ENCODE peak calls at places on chromosomes 16 and 17, in six cellular contexts. H is neural progenitor cell, G is PC-9, W is GM23248, J is GM23338, N is PC-3. T is an unnamed sample. For H3F3A, the result is how much of the 10 kb centered on the place peaks cover.

GRCh38 chr17:65156185-65156834 is 19.1 kb downstream of the RGS9 start:
- DNase-seq in W (no peak), J (no peak), H (no peak), N (no peak), G (no peak), T (no peak)

GRCh38 chr17:66446419-66446818 is 144.0 kb downstream of the PRKCA start:
- DNase-seq in G (no peak), W (no peak), N (no peak), J (no peak), H (no peak), T (no peak)

GRCh38 chr17:44672479-44673093 is 16.3 kb downstream of the MEIOC start:
- DNase-seq in N (peak), J (peak), H (peak), W (peak), G (no peak), T (no peak)

GRCh38 chr17:21374455-21375161 is 1.5 kb upstream of the KCNJ12 start:
- DNase-seq in H (no peak), N (peak), W (no peak), J (no peak), G (no peak), T (no peak)

GRCh38 chr16:77289331-77289809 is 90.2 kb downstream of the SYCE1L start:
- DNase-seq in N (peak), J (no peak), W (peak), G (peak), H (no peak), T (no peak)

GRCh38 chr17:78120971-78121800 is 7.4 kb downstream of the TMC6 start:
- DNase-seq in W (no peak), J (no peak), H (no peak), N (no peak), G (no peak), T (peak)

GRCh38 chr17:39264119-39264518 is 38.4 kb upstream of the STAC2 start:
- DNase-seq in G (no peak), H (no peak), W (no peak), N (no peak), J (no peak), T (no peak)

GRCh38 chr16:52090080-52090479 is 456.9 kb downstream of the TOX3 start:
- DNase-seq in N (no peak), H (no peak), J (no peak), G (no peak), W (peak), T (no peak)

GRCh38 chr16:7509919-7510705 is 177.5 kb downstream of the RBFOX1 start:
- DNase-seq in N (no peak), J (peak), G (no peak), W (no peak), H (no peak), T (no peak)

GRCh38 chr16:68786685-68787418 is 49.8 kb downstream of the CDH1 start:
- DNase-seq in J (no peak), G (no peak), H (no peak), N (no peak), W (peak), T (no peak)

GRCh38 chr17:6654816-6655731 is 3.5 kb downstream of the C17orf100 start:
- DNase-seq in N (no peak), G (no peak), J (peak), W (no peak), H (peak), T (no peak)
- TF ChIP-seq EZH2 in N (no peak), G (no peak), J (peak), W (peak), H (peak), T (no peak)

DNA sequence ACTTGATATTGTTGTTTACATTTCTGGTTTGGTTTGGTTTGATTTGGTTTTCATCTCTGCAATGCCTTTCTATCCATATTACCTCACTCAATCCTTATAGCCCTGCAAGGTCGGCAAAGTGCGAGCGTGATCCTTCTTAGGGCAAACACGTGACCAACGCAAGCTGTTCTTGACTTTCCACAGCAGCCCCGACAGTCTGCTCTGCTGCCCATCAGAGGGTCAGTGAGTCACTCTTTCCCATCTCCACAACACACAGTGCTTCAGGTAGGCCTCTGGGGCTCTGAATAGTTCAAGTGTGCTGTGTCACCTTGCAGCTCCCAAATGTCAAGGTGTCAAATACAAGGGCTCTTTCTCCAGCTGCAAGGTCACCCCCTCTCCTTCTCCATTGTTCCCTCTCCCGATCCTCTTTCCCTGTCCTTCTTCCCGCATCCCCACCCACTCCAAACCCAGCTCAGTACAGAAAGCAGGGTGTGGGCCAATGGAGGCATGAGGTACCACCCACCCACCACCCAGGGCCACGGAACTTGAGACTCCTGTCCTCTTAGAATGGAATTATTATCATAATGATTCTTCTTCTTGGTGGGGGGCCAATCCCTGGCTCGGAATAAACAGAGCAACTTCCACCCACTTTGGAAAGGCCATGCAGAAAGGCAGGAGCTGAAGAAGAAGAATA is 139.7 kb downstream of the SLC39A11 start:
- DNase-seq in J (no peak), G (no peak), H (no peak), W (no peak), N (no peak), T (no peak)
- H3K4me3 ChIP-seq in J (no peak), G (no peak), H (no peak), W (no peak), N (no peak), T (no peak)

GRCh38 chr17:75325827-75326586 is 36.8 kb upstream of the SLC25A19 start:
- DNase-seq in H (no peak), J (no peak), G (no peak), W (peak), N (no peak), T (no peak)
- H3F3A ChIP-seq in H (under half), J (under half), G (under half), W (under half), N (under half), T (under half)

GRCh38 chr17:17701112-17701511 is 19.9 kb downstream of the RAI1 start:
- DNase-seq in G (no peak), J (no peak), N (no peak), W (no peak), H (no peak), T (no peak)
- TF ChIP-seq EZH2 in G (no peak), J (peak), N (no peak), W (no peak), H (no peak), T (no peak)

GRCh38 chr17:18964550-18964949 is 12.6 kb downstream of the SLC5A10 start:
- DNase-seq in J (no peak), N (no peak), H (no peak), W (no peak), G (no peak), T (no peak)
- H3K4me3 ChIP-seq in J (no peak), N (no peak), H (no peak), W (no peak), G (no peak), T (no peak)

DNA sequence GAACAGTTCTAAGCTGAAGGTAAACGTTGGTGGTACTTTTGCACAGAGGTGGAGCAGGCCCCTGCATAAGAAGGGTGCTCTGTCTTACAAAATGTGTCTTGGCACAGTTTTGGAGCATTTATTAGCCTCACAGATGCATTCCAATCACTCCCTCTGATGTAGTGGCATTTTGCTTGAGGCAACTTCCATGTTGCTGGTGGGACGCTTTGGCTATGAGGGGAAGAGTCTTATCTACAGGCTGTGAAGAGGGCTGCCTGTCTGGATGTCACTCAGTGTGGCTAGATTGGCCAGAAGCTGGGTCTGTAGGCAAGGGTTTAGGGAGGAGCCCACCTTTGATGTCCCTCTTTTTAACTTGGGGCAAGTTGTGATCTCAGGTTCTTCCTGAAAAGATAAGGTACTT is 2.6 kb upstream of the RARA start:
- DNase-seq in H (no peak), W (peak), J (no peak), G (no peak), N (no peak), T (no peak)
- H3F3A ChIP-seq in H (half or more), W (half or more), J (under half), G (half or more), N (under half), T (under half)

GRCh38 chr16:25690563-25691143 is 1.1 kb upstream of the HS3ST4 start:
- DNase-seq in H (peak), J (peak), G (no peak), N (no peak), W (no peak), T (no peak)

GRCh38 chr16:25692734-25693508 is 1.2 kb downstream of the HS3ST4 start:
- DNase-seq in W (no peak), J (peak), N (no peak), H (peak), G (no peak), T (no peak)

GRCh38 chr16:25691519-25692091 is at the start of gene HS3ST4:
- DNase-seq in N (no peak), W (peak), G (no peak), J (peak), H (peak), T (no peak)

GRCh38 chr16:25692307-25692706 is 548 bp downstream of the HS3ST4 start:
- DNase-seq in J (peak), H (peak), G (no peak), W (peak), N (no peak), T (no peak)

GRCh38 chr16:25689137-25689836 is 2.5 kb upstream of the HS3ST4 start:
- DNase-seq in H (no peak), J (no peak), N (no peak), G (no peak), W (no peak), T (no peak)
- TF ChIP-seq EZH2 in H (no peak), J (no peak), N (no peak), G (no peak), W (no peak), T (no peak)

GRCh38 chr16:53486230-53486629 is 16.8 kb downstream of the AKTIP start:
- DNase-seq in W (no peak), J (no peak), G (no peak), N (no peak), H (no peak), T (no peak)
- H3K4me3 ChIP-seq in W (no peak), J (no peak), G (no peak), N (no peak), H (no peak), T (no peak)

GRCh38 chr17:58002973-58003372 is 4.1 kb downstream of the SRSF1 start:
- DNase-seq in N (no peak), H (no peak), J (no peak), W (no peak), G (no peak), T (no peak)
- H3F3A ChIP-seq in N (under half), H (half or more), J (under half), W (half or more), G (half or more), T (half or more)